ENCODE peak calls at places on chromosomes 6 and 20, in eight cellular contexts. P is adrenal gland, Z is A549, G is heart left ventricle, D is body of pancreas, U is spleen, C is transverse colon, Y is IMR-90. J is an unnamed sample.

GRCh38 chr6:98832282-98833100 is 1.9 kb upstream of the POU3F2 start:
- DNase-seq in D (no peak), U (peak), Z (no peak), G (no peak), P (peak), Y (peak), C (no peak), J (no peak)

GRCh38 chr20:21104466-21104761 is 1.7 kb downstream of the LINC00237 start:
- DNase-seq in P (no peak), D (no peak), C (no peak), G (no peak), Y (no peak), Z (no peak), U (no peak), J (no peak)

GRCh38 chr20:8431538-8432434 is 299.7 kb downstream of the PLCB1 start:
- DNase-seq in D (peak), P (peak), Y (no peak), Z (no peak), C (peak), G (peak), U (no peak), J (no peak)

GRCh38 chr6:4021862-4022715 is 56.8 kb downstream of the FAM217A start:
- DNase-seq in U (no peak), G (no peak), Z (no peak), P (no peak), C (no peak), D (no peak), Y (no peak), J (no peak)

GRCh38 chr20:50406610-50407136 is 103.5 kb upstream of the PTPN1 start:
- DNase-seq in C (no peak), U (no peak), D (no peak), G (no peak), Z (no peak), P (no peak), Y (no peak), J (no peak)

GRCh38 chr20:24991897-24992419 is 593 bp downstream of the APMAP start:
- DNase-seq in Z (peak), P (no peak), U (peak), Y (no peak), C (peak), D (no peak), G (no peak), J (no peak)

GRCh38 chr6:83827050-83827449 is 26.1 kb upstream of the RIPPLY2 start:
- DNase-seq in Y (no peak), C (no peak), Z (no peak), D (no peak), G (no peak), P (no peak), U (no peak), J (no peak)

GRCh38 chr6:166520905-166521834 is 65.3 kb downstream of the RAMACL start:
- DNase-seq in U (no peak), Z (no peak), C (no peak), G (no peak), Y (peak), P (no peak), D (no peak), J (no peak)

GRCh38 chr6:130535242-130535641 is 169.4 kb downstream of the TMEM200A start:
- DNase-seq in U (no peak), Z (no peak), D (no peak), C (no peak), P (no peak), G (no peak), Y (no peak), J (no peak)

GRCh38 chr20:5353624-5354496 is 37.1 kb upstream of the PROKR2 start:
- DNase-seq in D (no peak), C (no peak), G (no peak), P (no peak), U (no peak), Z (peak), Y (peak), J (no peak)

GRCh38 chr6:3739311-3739897 is 12.1 kb downstream of the PXDC1 start:
- DNase-seq in Y (no peak), P (no peak), G (peak), Z (no peak), U (no peak), D (no peak), C (peak), J (no peak)

GRCh38 chr20:11267131-11267761 is 593.4 kb upstream of the JAG1 start:
- DNase-seq in Y (peak), D (peak), Z (peak), U (no peak), C (no peak), P (peak), G (peak), J (no peak)

GRCh38 chr6:108164537-108164814 is 1.3 kb upstream of the NR2E1 start:
- DNase-seq in Y (no peak), D (no peak), G (no peak), C (no peak), P (no peak), U (no peak), Z (no peak), J (no peak)

GRCh38 chr6:13181398-13181797 is 146.9 kb downstream of the TBC1D7 start:
- DNase-seq in U (no peak), C (no peak), D (no peak), Y (no peak), G (no peak), P (no peak), Z (no peak), J (no peak)

GRCh38 chr6:56693246-56693607 is 50.5 kb upstream of the DST start:
- DNase-seq in U (peak), C (peak), Y (peak), Z (no peak), P (peak), G (peak), D (peak), J (peak)

GRCh38 chr20:7113577-7114466 is 346.3 kb downstream of the BMP2 start:
- DNase-seq in U (no peak), P (peak), G (peak), C (no peak), Y (peak), Z (peak), D (no peak), J (peak)

GRCh38 chr6:90406142-90406794 is 109.6 kb upstream of the BACH2 start:
- DNase-seq in U (no peak), P (no peak), D (no peak), Y (peak), Z (peak), G (no peak), C (no peak), J (no peak)

GRCh38 chr6:57216235-57217101 is 5.6 kb downstream of the RAB23 start:
- DNase-seq in Y (peak), G (no peak), U (no peak), C (peak), Z (no peak), P (no peak), D (no peak), J (no peak)

GRCh38 chr6:68641172-68641571 is 6.1 kb downstream of the ADGRB3 start:
- DNase-seq in C (no peak), Z (no peak), P (no peak), Y (no peak), D (no peak), U (no peak), G (no peak), J (no peak)

GRCh38 chr6:134503542-134504281 is 185.8 kb upstream of the SGK1 start:
- DNase-seq in P (no peak), C (no peak), U (no peak), Y (no peak), D (no peak), Z (no peak), G (no peak), J (no peak)

GRCh38 chr6:75207211-75207984 is 1.5 kb upstream of the COL12A1 start:
- DNase-seq in G (peak), D (no peak), U (peak), P (no peak), C (no peak), Y (peak), Z (no peak), J (no peak)

GRCh38 chr6:95439741-95440140 is 137.6 kb upstream of the MANEA start:
- DNase-seq in P (no peak), Z (no peak), G (no peak), D (no peak), C (no peak), U (no peak), Y (no peak), J (no peak)

GRCh38 chr6:31010393-31011060 is at the start of gene MUC22:
- DNase-seq in Y (peak), U (no peak), G (no peak), Z (no peak), P (no peak), C (no peak), D (no peak), J (no peak)

GRCh38 chr6:22146581-22147468 is 150.0 kb downstream of the PRL start:
- DNase-seq in D (no peak), Z (no peak), Y (no peak), C (no peak), U (no peak), P (no peak), G (no peak), J (no peak)

GRCh38 chr6:69795469-69796080 is 1.2 kb downstream of the LMBRD1 start:
- DNase-seq in P (no peak), Z (no peak), G (no peak), Y (no peak), D (no peak), C (no peak), U (no peak), J (no peak)

GRCh38 chr6:28944412-28945006 is 20.7 kb upstream of the TRIM27 start:
- DNase-seq in G (no peak), P (peak), D (peak), U (no peak), Y (peak), C (peak), Z (no peak), J (no peak)

GRCh38 chr6:43798688-43799444 is 28.9 kb downstream of the VEGFA start:
- DNase-seq in G (peak), D (peak), P (peak), U (peak), Y (peak), C (peak), Z (peak), J (peak)

GRCh38 chr6:27505209-27506027 is 32.5 kb upstream of the ZNF184 start:
- DNase-seq in Z (peak), Y (peak), P (peak), G (no peak), C (peak), D (peak), U (no peak), J (no peak)

DNA sequence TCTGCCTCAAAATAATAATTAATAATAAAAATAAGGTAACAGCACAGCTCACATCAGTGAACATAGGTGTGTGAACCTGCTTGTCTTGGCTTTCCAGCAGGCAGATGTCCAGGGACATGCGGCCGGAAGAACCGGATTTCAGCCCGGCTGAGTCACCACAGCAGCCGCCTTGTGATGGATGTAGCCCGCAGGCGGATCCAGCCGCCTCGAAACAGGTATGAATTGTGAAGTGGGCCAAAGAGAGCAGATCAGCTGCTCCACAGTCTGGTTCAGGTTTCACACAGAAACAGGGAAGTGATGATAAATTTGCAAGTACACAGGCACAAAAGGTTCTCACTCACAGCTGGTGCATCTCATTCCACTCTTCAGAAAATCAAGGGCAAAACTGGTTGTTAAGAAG is 55.1 kb downstream of the ID4 start:
- DNase-seq in G (no peak), P (no peak), U (no peak), Y (no peak), D (peak), Z (no peak), C (peak), J (no peak)
- H3K27ac ChIP-seq in G (no peak), P (no peak), U (no peak), Y (no peak), D (peak), Z (no peak), C (no peak), J (no peak)

DNA sequence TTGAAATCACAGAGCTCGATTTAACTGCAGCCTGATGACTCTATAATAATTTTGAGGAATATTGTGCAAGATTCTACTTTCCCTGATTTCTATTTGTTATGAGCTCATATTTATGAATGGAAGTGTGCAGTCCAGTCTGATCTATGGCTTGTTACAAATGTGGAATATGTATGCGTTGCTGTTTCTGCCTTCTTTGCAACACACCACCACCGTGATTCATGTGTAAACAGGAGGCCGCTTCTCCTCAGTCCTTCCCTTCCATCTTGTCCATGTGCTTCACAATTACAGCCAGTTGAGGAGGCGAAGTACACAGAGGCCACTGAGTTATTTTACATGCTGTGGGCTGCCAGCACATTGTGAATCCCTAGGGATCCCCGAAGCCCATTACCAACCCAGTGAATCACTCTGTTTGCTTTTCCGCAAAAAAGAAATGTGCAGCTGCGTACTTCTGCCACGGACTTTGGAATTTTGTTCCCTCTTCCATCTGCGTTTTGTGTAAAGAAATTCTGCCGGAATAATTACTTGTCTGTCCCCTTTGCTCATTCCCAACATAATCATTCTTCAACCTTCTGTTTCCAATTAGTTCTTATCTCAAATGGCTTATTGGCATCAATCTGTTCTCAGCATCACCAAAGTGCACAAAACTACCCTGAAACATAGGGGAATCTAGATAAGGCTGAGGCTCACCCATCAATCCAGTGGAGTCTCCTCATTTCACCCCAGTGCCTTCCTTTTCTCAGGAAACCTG is 551.6 kb upstream of the CITED2 start:
- DNase-seq in Z (no peak), G (peak), D (no peak), Y (peak), P (no peak), C (no peak), U (no peak), J (no peak)
- H3K4me3 ChIP-seq in Z (no peak), G (no peak), D (no peak), Y (no peak), P (no peak), C (no peak), U (no peak), J (no peak)

GRCh38 chr6:17703256-17703694 is 3.5 kb downstream of the NUP153 start:
- DNase-seq in P (peak), G (no peak), D (no peak), Z (no peak), Y (peak), C (no peak), U (no peak), J (no peak)
- TF ChIP-seq POLR2A in P (no peak), G (no peak), D (no peak), Z (no peak), Y (no peak), C (no peak), U (no peak), J (no peak)

DNA sequence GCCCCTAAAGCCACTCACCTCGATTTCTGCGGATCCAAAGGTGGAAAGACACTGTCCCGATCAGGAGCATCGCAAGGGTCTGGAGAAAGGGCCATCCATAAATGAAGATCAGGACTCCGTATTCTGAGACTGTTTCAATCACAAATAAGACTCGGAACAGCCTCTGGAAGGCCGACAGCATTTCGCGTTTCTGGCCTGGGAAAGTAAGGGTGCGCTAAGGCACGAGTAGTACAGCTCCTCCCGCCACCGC is 44.6 kb downstream of the DPPA5 start:
- DNase-seq in U (no peak), Y (no peak), P (no peak), D (no peak), G (no peak), C (no peak), Z (no peak), J (no peak)
- H3K27ac ChIP-seq in U (no peak), Y (peak), P (no peak), D (peak), G (no peak), C (peak), Z (peak), J (no peak)

J was measured in right lobe of liver.